ENCODE peak calls at places on chromosomes 16 and 17, in five cellular contexts. One of them, this sample, is unnamed.

GRCh38 chr17:42665581-42666001 is 6.5 kb downstream of the TUBG2 start:
- DNase-seq in CD8-positive, alpha-beta T cell: no peak
- DNase-seq in neural progenitor cell: no peak
- DNase-seq in lower lobe of right lung: no peak
- DNase-seq in mesenchymal stem cell: no peak
- DNase-seq in this sample: no peak

GRCh38 chr16:89350701-89351380 is 133.3 kb downstream of the ZNF778 start:
- DNase-seq in CD8-positive, alpha-beta T cell: no peak
- DNase-seq in neural progenitor cell: no peak
- DNase-seq in lower lobe of right lung: peak; percentile 34
- DNase-seq in mesenchymal stem cell: peak; percentile 44
- DNase-seq in this sample: no peak

GRCh38 chr16:53530046-53530445 is 27.0 kb upstream of the AKTIP start:
- DNase-seq in CD8-positive, alpha-beta T cell: no peak
- DNase-seq in neural progenitor cell: no peak
- DNase-seq in lower lobe of right lung: no peak
- DNase-seq in mesenchymal stem cell: no peak
- DNase-seq in this sample: no peak

GRCh38 chr16:1305823-1306222 is 3.6 kb upstream of the UBE2I start:
- DNase-seq in CD8-positive, alpha-beta T cell: no peak
- DNase-seq in neural progenitor cell: no peak
- DNase-seq in lower lobe of right lung: no peak
- DNase-seq in mesenchymal stem cell: no peak
- DNase-seq in this sample: no peak

GRCh38 chr17:43442711-43443110 is 41.1 kb upstream of the DHX8 start:
- DNase-seq in CD8-positive, alpha-beta T cell: no peak
- DNase-seq in neural progenitor cell: no peak
- DNase-seq in lower lobe of right lung: no peak
- DNase-seq in mesenchymal stem cell: peak; percentile 70
- DNase-seq in this sample: peak; percentile 49

GRCh38 chr16:50183316-50183715 is 30.2 kb downstream of the TENT4B start:
- DNase-seq in CD8-positive, alpha-beta T cell: no peak
- DNase-seq in neural progenitor cell: no peak
- DNase-seq in lower lobe of right lung: no peak
- DNase-seq in mesenchymal stem cell: peak; percentile 36
- DNase-seq in this sample: peak; percentile 86

GRCh38 chr17:42275527-42276358 is 448 bp downstream of the STAT5B start:
- DNase-seq in CD8-positive, alpha-beta T cell: no peak
- DNase-seq in neural progenitor cell: peak; percentile 67
- DNase-seq in lower lobe of right lung: no peak
- DNase-seq in mesenchymal stem cell: peak; percentile 58
- DNase-seq in this sample: peak; percentile 66

GRCh38 chr16:54060599-54061355 is 225.8 kb downstream of the IRX3 start:
- DNase-seq in CD8-positive, alpha-beta T cell: no peak
- DNase-seq in neural progenitor cell: no peak
- DNase-seq in lower lobe of right lung: no peak
- DNase-seq in mesenchymal stem cell: no peak
- DNase-seq in this sample: no peak

GRCh38 chr16:67296422-67296821 is 17.1 kb downstream of the PLEKHG4 start:
- DNase-seq in CD8-positive, alpha-beta T cell: no peak
- DNase-seq in neural progenitor cell: no peak
- DNase-seq in lower lobe of right lung: no peak
- DNase-seq in mesenchymal stem cell: peak; percentile 80
- DNase-seq in this sample: no peak

GRCh38 chr17:76968707-76969597 is 100.7 kb downstream of the MGAT5B start:
- DNase-seq in CD8-positive, alpha-beta T cell: peak; percentile 23
- DNase-seq in neural progenitor cell: peak; percentile 98
- DNase-seq in lower lobe of right lung: peak; percentile 61
- DNase-seq in mesenchymal stem cell: peak; percentile 10
- DNase-seq in this sample: peak; percentile 15

GRCh38 chr17:37558299-37558698 is 50.9 kb downstream of the SYNRG start:
- DNase-seq in CD8-positive, alpha-beta T cell: no peak
- DNase-seq in neural progenitor cell: no peak
- DNase-seq in lower lobe of right lung: no peak
- DNase-seq in mesenchymal stem cell: peak; percentile 30
- DNase-seq in this sample: no peak

GRCh38 chr17:11643851-11644250 is 45.6 kb downstream of the DNAH9 start:
- DNase-seq in CD8-positive, alpha-beta T cell: no peak
- DNase-seq in neural progenitor cell: no peak
- DNase-seq in lower lobe of right lung: no peak
- DNase-seq in mesenchymal stem cell: no peak
- DNase-seq in this sample: no peak

GRCh38 chr16:19168173-19169080 is at the start of gene SYT17:
- DNase-seq in CD8-positive, alpha-beta T cell: no peak
- DNase-seq in neural progenitor cell: peak; percentile 68
- DNase-seq in lower lobe of right lung: peak; percentile 59
- DNase-seq in mesenchymal stem cell: peak; percentile 45
- DNase-seq in this sample: peak; percentile 35

GRCh38 chr17:76383645-76384221 is 676 bp upstream of the SPHK1 start:
- DNase-seq in CD8-positive, alpha-beta T cell: peak; percentile 14
- DNase-seq in neural progenitor cell: peak; percentile 74
- DNase-seq in lower lobe of right lung: peak; percentile 70
- DNase-seq in mesenchymal stem cell: peak; percentile 84
- DNase-seq in this sample: peak; percentile 81

GRCh38 chr17:20981046-20981920 is 61.5 kb downstream of the USP22 start:
- DNase-seq in CD8-positive, alpha-beta T cell: no peak
- DNase-seq in neural progenitor cell: no peak
- DNase-seq in lower lobe of right lung: no peak
- DNase-seq in mesenchymal stem cell: no peak
- DNase-seq in this sample: no peak

GRCh38 chr17:55314784-55315491 is 50.2 kb downstream of the HLF start:
- DNase-seq in CD8-positive, alpha-beta T cell: no peak
- DNase-seq in neural progenitor cell: no peak
- DNase-seq in lower lobe of right lung: no peak
- DNase-seq in mesenchymal stem cell: no peak
- DNase-seq in this sample: no peak

GRCh38 chr17:35243459-35244204 is 760 bp downstream of the SLFN5 start:
- DNase-seq in CD8-positive, alpha-beta T cell: peak; percentile 47
- DNase-seq in neural progenitor cell: peak; percentile 57
- DNase-seq in lower lobe of right lung: peak; percentile 65
- DNase-seq in mesenchymal stem cell: peak; percentile 78
- DNase-seq in this sample: peak; percentile 38

GRCh38 chr17:73170921-73171320 is 6.1 kb downstream of the SSTR2 start:
- DNase-seq in CD8-positive, alpha-beta T cell: no peak
- DNase-seq in neural progenitor cell: no peak
- DNase-seq in lower lobe of right lung: no peak
- DNase-seq in mesenchymal stem cell: no peak
- DNase-seq in this sample: no peak

GRCh38 chr16:15726715-15727114 is 76.7 kb downstream of the NDE1 start:
- DNase-seq in CD8-positive, alpha-beta T cell: no peak
- DNase-seq in neural progenitor cell: no peak
- DNase-seq in lower lobe of right lung: no peak
- DNase-seq in mesenchymal stem cell: no peak
- DNase-seq in this sample: no peak

GRCh38 chr17:36994438-36994837 is 45.7 kb downstream of the AATF start:
- DNase-seq in CD8-positive, alpha-beta T cell: no peak
- DNase-seq in neural progenitor cell: no peak
- DNase-seq in lower lobe of right lung: no peak
- DNase-seq in mesenchymal stem cell: peak; percentile 62
- DNase-seq in this sample: no peak

GRCh38 chr16:84700518-84701277 is 898 bp downstream of the USP10 start:
- DNase-seq in CD8-positive, alpha-beta T cell: peak; percentile 19
- DNase-seq in neural progenitor cell: peak; percentile 70
- DNase-seq in lower lobe of right lung: no peak
- DNase-seq in mesenchymal stem cell: peak; percentile 64
- DNase-seq in this sample: no peak

GRCh38 chr17:61444831-61445230 is 7.4 kb upstream of the TBX4 start:
- DNase-seq in CD8-positive, alpha-beta T cell: no peak
- DNase-seq in neural progenitor cell: no peak
- DNase-seq in lower lobe of right lung: no peak
- DNase-seq in mesenchymal stem cell: peak; percentile 70
- DNase-seq in this sample: no peak

GRCh38 chr17:54451051-54451450 is 449.6 kb upstream of the TOM1L1 start:
- DNase-seq in CD8-positive, alpha-beta T cell: no peak
- DNase-seq in neural progenitor cell: no peak
- DNase-seq in lower lobe of right lung: no peak
- DNase-seq in mesenchymal stem cell: no peak
- DNase-seq in this sample: no peak

GRCh38 chr16:28181557-28181914 is 30.2 kb downstream of the XPO6 start:
- DNase-seq in CD8-positive, alpha-beta T cell: no peak
- DNase-seq in neural progenitor cell: no peak
- DNase-seq in lower lobe of right lung: no peak
- DNase-seq in mesenchymal stem cell: peak; percentile 96
- DNase-seq in this sample: no peak

GRCh38 chr16:79600636-79601091 is at the start of gene MAF:
- DNase-seq in CD8-positive, alpha-beta T cell: peak; percentile 67
- DNase-seq in neural progenitor cell: peak; percentile 95
- DNase-seq in lower lobe of right lung: peak; percentile 95
- DNase-seq in mesenchymal stem cell: peak; percentile 97
- DNase-seq in this sample: peak; percentile 79

GRCh38 chr17:15446036-15446435 is 21.4 kb downstream of the CDRT4 start:
- DNase-seq in CD8-positive, alpha-beta T cell: no peak
- DNase-seq in neural progenitor cell: peak; percentile 44
- DNase-seq in lower lobe of right lung: no peak
- DNase-seq in mesenchymal stem cell: peak; percentile 18
- DNase-seq in this sample: no peak

GRCh38 chr16:89507219-89507833 is 877 bp upstream of the SPG7 start:
- DNase-seq in CD8-positive, alpha-beta T cell: no peak
- DNase-seq in neural progenitor cell: no peak
- DNase-seq in lower lobe of right lung: peak; percentile 66
- DNase-seq in mesenchymal stem cell: no peak
- DNase-seq in this sample: no peak

GRCh38 chr17:33080091-33080490 is 88.4 kb downstream of the SPACA3 start:
- DNase-seq in CD8-positive, alpha-beta T cell: no peak
- DNase-seq in neural progenitor cell: no peak
- DNase-seq in lower lobe of right lung: no peak
- DNase-seq in mesenchymal stem cell: no peak
- DNase-seq in this sample: no peak

GRCh38 chr16:29676989-29677388 is 2.0 kb upstream of the QPRT start:
- DNase-seq in CD8-positive, alpha-beta T cell: no peak
- DNase-seq in neural progenitor cell: no peak
- DNase-seq in lower lobe of right lung: no peak
- DNase-seq in mesenchymal stem cell: no peak
- DNase-seq in this sample: no peak

GRCh38 chr17:82807562-82807961 is 32.3 kb downstream of the ZNF750 start:
- DNase-seq in CD8-positive, alpha-beta T cell: no peak
- DNase-seq in neural progenitor cell: no peak
- DNase-seq in lower lobe of right lung: no peak
- DNase-seq in mesenchymal stem cell: no peak
- DNase-seq in this sample: no peak

GRCh38 chr16:74297296-74297665 is 667 bp downstream of the PSMD7 start:
- DNase-seq in CD8-positive, alpha-beta T cell: no peak
- DNase-seq in neural progenitor cell: peak; percentile 25
- DNase-seq in lower lobe of right lung: no peak
- DNase-seq in mesenchymal stem cell: peak; percentile 55
- DNase-seq in this sample: peak; percentile 11

GRCh38 chr17:76485569-76485968 is 15.7 kb downstream of the RHBDF2 start:
- DNase-seq in CD8-positive, alpha-beta T cell: no peak
- DNase-seq in neural progenitor cell: no peak
- DNase-seq in lower lobe of right lung: peak; percentile 67
- DNase-seq in mesenchymal stem cell: no peak
- DNase-seq in this sample: peak; percentile 31

GRCh38 chr16:87064731-87065720 is 252.2 kb downstream of the C16orf95 start:
- DNase-seq in CD8-positive, alpha-beta T cell: no peak
- DNase-seq in neural progenitor cell: no peak
- DNase-seq in lower lobe of right lung: no peak
- DNase-seq in mesenchymal stem cell: no peak
- DNase-seq in this sample: no peak

GRCh38 chr16:83350466-83350865 is 457.3 kb upstream of the HSBP1 start:
- DNase-seq in CD8-positive, alpha-beta T cell: no peak
- DNase-seq in neural progenitor cell: no peak
- DNase-seq in lower lobe of right lung: no peak
- DNase-seq in mesenchymal stem cell: no peak
- DNase-seq in this sample: no peak

GRCh38 chr17:79950306-79950705 is 85.4 kb downstream of the TBC1D16 start:
- DNase-seq in CD8-positive, alpha-beta T cell: no peak
- DNase-seq in neural progenitor cell: peak; percentile 65
- DNase-seq in lower lobe of right lung: peak; percentile 42
- DNase-seq in mesenchymal stem cell: no peak
- DNase-seq in this sample: no peak

GRCh38 chr17:40019140-40019991 is 4.1 kb downstream of the CSF3 start:
- DNase-seq in CD8-positive, alpha-beta T cell: no peak
- DNase-seq in neural progenitor cell: no peak
- DNase-seq in lower lobe of right lung: no peak
- DNase-seq in mesenchymal stem cell: no peak
- DNase-seq in this sample: peak; percentile 84

GRCh38 chr17:40022497-40022896 is 7.3 kb downstream of the CSF3 start:
- DNase-seq in CD8-positive, alpha-beta T cell: no peak
- DNase-seq in neural progenitor cell: no peak
- DNase-seq in lower lobe of right lung: no peak
- DNase-seq in mesenchymal stem cell: no peak
- DNase-seq in this sample: no peak

GRCh38 chr17:40022961-40023541 is 7.8 kb downstream of the CSF3 start:
- DNase-seq in CD8-positive, alpha-beta T cell: no peak
- DNase-seq in neural progenitor cell: no peak
- DNase-seq in lower lobe of right lung: peak; percentile 78
- DNase-seq in mesenchymal stem cell: no peak
- DNase-seq in this sample: no peak

GRCh38 chr17:40020146-40020545 is 4.9 kb downstream of the CSF3 start:
- DNase-seq in CD8-positive, alpha-beta T cell: no peak
- DNase-seq in neural progenitor cell: no peak
- DNase-seq in lower lobe of right lung: no peak
- DNase-seq in mesenchymal stem cell: no peak
- DNase-seq in this sample: no peak

DNA sequence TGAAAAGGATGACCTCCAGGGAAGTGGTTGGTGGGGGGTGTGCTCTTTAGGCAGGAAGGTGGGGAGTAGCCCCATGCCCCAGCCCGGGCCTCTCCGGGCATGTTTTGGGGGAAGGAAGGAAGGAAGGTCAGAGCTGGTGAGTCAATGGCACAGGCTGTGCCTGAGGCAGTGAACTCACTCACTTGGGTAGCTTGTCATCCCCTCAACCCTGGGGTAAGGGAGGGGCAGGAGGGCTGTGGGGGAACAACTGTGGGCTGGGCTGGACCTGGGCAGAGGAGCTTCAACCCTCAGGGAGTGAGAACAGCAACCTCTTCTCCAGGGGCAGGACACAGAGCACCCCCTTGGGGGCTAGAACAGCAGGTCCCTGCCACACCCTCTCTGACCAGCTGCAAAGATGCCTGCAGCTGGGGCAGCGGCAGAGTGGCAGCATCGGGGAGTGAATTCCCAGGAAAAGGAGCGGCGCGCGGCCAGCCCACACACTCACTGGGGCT is 6.3 kb downstream of the CSF3 start:
- DNase-seq in CD8-positive, alpha-beta T cell: no peak
- DNase-seq in neural progenitor cell: no peak
- DNase-seq in lower lobe of right lung: no peak
- DNase-seq in mesenchymal stem cell: peak; percentile 55
- DNase-seq in this sample: peak; percentile 59
- H3K4me1 ChIP-seq in CD8-positive, alpha-beta T cell: peaks cover 14% of the 10 kb centered on the region
- H3K4me1 ChIP-seq in neural progenitor cell: peaks cover 17% of the 10 kb centered on the region
- H3K4me1 ChIP-seq in lower lobe of right lung: peaks cover 87% of the 10 kb centered on the region
- H3K4me1 ChIP-seq in mesenchymal stem cell: peaks cover 61% of the 10 kb centered on the region
- H3K4me1 ChIP-seq in this sample: peaks cover 13% of the 10 kb centered on the region

GRCh38 chr17:50989149-50989548 is 123.0 kb upstream of the TOB1 start:
- DNase-seq in CD8-positive, alpha-beta T cell: no peak
- DNase-seq in neural progenitor cell: no peak
- DNase-seq in lower lobe of right lung: no peak
- DNase-seq in mesenchymal stem cell: no peak
- DNase-seq in this sample: no peak
- H3K27ac ChIP-seq in CD8-positive, alpha-beta T cell: no peak overlapping the region
- H3K27ac ChIP-seq in neural progenitor cell: no peak overlapping the region
- H3K27ac ChIP-seq in lower lobe of right lung: no peak overlapping the region
- H3K27ac ChIP-seq in mesenchymal stem cell: no peak overlapping the region
- H3K27ac ChIP-seq in this sample: no peak overlapping the region

GRCh38 chr16:20675488-20676267 is 21.8 kb downstream of the ACSM1 start:
- DNase-seq in CD8-positive, alpha-beta T cell: peak; percentile 9
- DNase-seq in neural progenitor cell: peak; percentile 15
- DNase-seq in lower lobe of right lung: peak; percentile 49
- DNase-seq in mesenchymal stem cell: no peak
- DNase-seq in this sample: peak; percentile 57
- H3K4me3 ChIP-seq in CD8-positive, alpha-beta T cell: peak overlapping the region; percentile 47
- H3K4me3 ChIP-seq in neural progenitor cell: peak overlapping the region; percentile 31
- H3K4me3 ChIP-seq in lower lobe of right lung: peak overlapping the region; percentile 47
- H3K4me3 ChIP-seq in mesenchymal stem cell: no peak overlapping the region
- H3K4me3 ChIP-seq in this sample: no peak overlapping the region

GRCh38 chr17:181213-182163 is at the start of gene DOC2B:
- DNase-seq in CD8-positive, alpha-beta T cell: no peak
- DNase-seq in neural progenitor cell: peak; percentile 83
- DNase-seq in lower lobe of right lung: peak; percentile 68
- DNase-seq in mesenchymal stem cell: peak; percentile 48
- DNase-seq in this sample: peak; percentile 41
- H3K4me1 ChIP-seq in CD8-positive, alpha-beta T cell: no peaks in the 10 kb centered on the region
- H3K4me1 ChIP-seq in neural progenitor cell: peaks cover 25% of the 10 kb centered on the region
- H3K4me1 ChIP-seq in lower lobe of right lung: peaks cover 36% of the 10 kb centered on the region
- H3K4me1 ChIP-seq in mesenchymal stem cell: peaks cover 17% of the 10 kb centered on the region
- H3K4me1 ChIP-seq in this sample: no peaks in the 10 kb centered on the region

This sample was measured in cardiac muscle cell.